ENCODE peak calls at places on chromosomes 4 and X, in four cellular contexts. J is cardiac muscle cell, P is B cell, N is AG09319. A is an unnamed sample.

GRCh38 chrX:47643926-47644325 is 6.4 kb downstream of the ELK1 start:
- DNase-seq in P (no peak), J (peak; percentile 55), N (no peak), A (peak; percentile 24)

GRCh38 chr4:21882050-21882839 is 66.3 kb downstream of the KCNIP4 start:
- DNase-seq in P (no peak), N (no peak), J (no peak), A (no peak)

GRCh38 chr4:74473155-74473811 is 28.3 kb downstream of the AREG start:
- DNase-seq in P (no peak), N (peak; percentile 30), J (peak; percentile 92), A (peak; percentile 73)

GRCh38 chr4:99816611-99817309 is at the start of gene DAPP1:
- DNase-seq in J (no peak), N (no peak), P (peak; percentile 89), A (no peak)

GRCh38 chr4:25977397-25978170 is 63.6 kb downstream of the SMIM20 start:
- DNase-seq in J (no peak), N (no peak), P (no peak), A (no peak)

GRCh38 chrX:11944486-11944885 is 186.4 kb downstream of the MSL3 start:
- DNase-seq in N (no peak), P (no peak), J (peak; percentile 78), A (peak; percentile 62)

GRCh38 chrX:149630681-149631292 is 805 bp downstream of the TMEM185A start:
- DNase-seq in J (peak; percentile 58), P (no peak), N (peak; percentile 3), A (peak; percentile 61)

GRCh38 chr4:121353213-121353612 is 27.6 kb downstream of the QRFPR start:
- DNase-seq in J (peak; percentile 19), P (no peak), N (no peak), A (no peak)

GRCh38 chr4:15396157-15396800 is 31.6 kb upstream of the C1QTNF7 start:
- DNase-seq in N (no peak), P (peak; percentile 66), J (peak; percentile 67), A (peak; percentile 42)

GRCh38 chrX:46758163-46758955 is 559 bp downstream of the SLC9A7 start:
- DNase-seq in J (peak; percentile 21), P (no peak), N (no peak), A (peak; percentile 16)

GRCh38 chr4:90093526-90093925 is 33.7 kb upstream of the CCSER1 start:
- DNase-seq in P (no peak), J (no peak), N (no peak), A (no peak)

GRCh38 chr4:2067446-2068197 is 8.5 kb downstream of the NAT8L start:
- DNase-seq in N (no peak), J (no peak), P (no peak), A (no peak)

GRCh38 chrX:2220829-2221567 is 279.8 kb downstream of the DHRSX start:
- DNase-seq in N (no peak), P (no peak), J (no peak), A (no peak)

GRCh38 chr4:80069837-80070788 is 2.9 kb downstream of the ANTXR2 start:
- DNase-seq in N (no peak), J (peak; percentile 36), P (no peak), A (no peak)

GRCh38 chr4:15717126-15717525 is 14.3 kb downstream of the BST1 start:
- DNase-seq in N (no peak), J (peak; percentile 54), P (no peak), A (peak; percentile 73)

GRCh38 chr4:168486961-168487820 is 6.9 kb upstream of the DDX60L start:
- DNase-seq in N (no peak), P (no peak), J (peak; percentile 37), A (peak; percentile 49)

GRCh38 chr4:47031713-47032404 is 492 bp downstream of the GABRB1 start:
- DNase-seq in J (no peak), N (no peak), P (no peak), A (no peak)

GRCh38 chrX:3631196-3631595 is 82.3 kb downstream of the PRKX start:
- DNase-seq in N (no peak), J (no peak), P (no peak), A (no peak)

DNA sequence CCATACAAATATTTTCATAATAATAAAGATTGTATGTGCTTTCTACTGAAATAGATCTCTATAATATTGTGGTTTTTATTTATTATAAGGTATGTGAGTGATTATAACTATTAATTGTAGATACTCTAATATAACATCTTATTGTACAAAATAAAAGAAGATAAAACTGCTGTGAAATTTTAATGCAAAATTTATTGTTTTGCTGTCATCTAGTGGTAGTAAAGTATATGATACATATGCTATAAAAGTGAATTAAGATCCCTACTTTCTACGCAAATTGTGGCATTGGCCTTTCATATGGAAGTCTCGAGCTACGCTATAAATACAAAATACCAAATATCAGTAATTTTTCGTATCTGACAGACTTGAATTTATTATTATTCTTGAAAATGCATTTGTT is 19.3 kb downstream of the YIPF7 start:
- DNase-seq in P (no peak), N (no peak), J (no peak), A (no peak)
- TF ChIP-seq CTCF in P (no peak), N (no peak), J (peak; percentile 7), A (no peak)

DNA sequence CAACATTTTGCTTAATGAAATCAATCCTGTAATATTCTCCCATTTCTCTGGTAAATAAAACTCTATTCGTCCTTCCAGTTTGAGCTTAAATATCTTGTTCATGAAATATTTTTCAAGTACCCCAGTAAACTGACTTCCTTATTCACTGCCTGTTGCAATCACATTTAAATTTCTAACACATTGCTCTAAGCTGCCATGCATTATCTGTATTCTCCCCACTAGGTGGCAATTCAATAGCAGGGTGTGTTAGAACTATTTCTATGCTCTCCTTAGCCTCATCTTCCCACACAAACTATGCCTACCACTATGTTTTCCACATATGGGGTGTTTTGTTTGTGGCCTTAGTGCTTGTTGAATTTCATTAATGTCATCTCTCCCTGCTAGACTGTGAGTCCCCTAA is 377.1 kb upstream of the HS3ST1 start:
- DNase-seq in P (peak; percentile 1), N (no peak), J (peak; percentile 88), A (no peak)
- TF ChIP-seq CTCF in P (peak; percentile 40), N (no peak), J (peak; percentile 72), A (no peak)

DNA sequence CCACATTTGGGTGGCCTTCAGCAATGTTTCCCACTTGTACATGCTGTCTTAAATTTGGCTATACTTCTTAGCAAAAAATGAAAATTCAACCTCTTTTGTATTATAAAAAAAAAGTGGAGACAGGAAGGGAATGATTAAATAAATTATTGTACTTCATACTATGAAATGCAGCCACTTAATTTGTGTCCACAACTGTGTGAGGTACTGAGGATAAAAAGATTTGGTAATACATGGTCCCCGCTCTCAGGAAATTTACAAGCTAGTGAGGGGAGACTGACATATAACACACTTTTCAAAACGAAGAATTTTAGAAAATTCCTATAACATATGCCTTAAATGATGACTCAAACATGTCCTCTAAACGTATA is 105.0 kb downstream of the HNRNPD start:
- DNase-seq in N (no peak), P (no peak), J (no peak), A (no peak)
- TF ChIP-seq CTCF in N (no peak), P (peak; percentile 48), J (no peak), A (no peak)

DNA sequence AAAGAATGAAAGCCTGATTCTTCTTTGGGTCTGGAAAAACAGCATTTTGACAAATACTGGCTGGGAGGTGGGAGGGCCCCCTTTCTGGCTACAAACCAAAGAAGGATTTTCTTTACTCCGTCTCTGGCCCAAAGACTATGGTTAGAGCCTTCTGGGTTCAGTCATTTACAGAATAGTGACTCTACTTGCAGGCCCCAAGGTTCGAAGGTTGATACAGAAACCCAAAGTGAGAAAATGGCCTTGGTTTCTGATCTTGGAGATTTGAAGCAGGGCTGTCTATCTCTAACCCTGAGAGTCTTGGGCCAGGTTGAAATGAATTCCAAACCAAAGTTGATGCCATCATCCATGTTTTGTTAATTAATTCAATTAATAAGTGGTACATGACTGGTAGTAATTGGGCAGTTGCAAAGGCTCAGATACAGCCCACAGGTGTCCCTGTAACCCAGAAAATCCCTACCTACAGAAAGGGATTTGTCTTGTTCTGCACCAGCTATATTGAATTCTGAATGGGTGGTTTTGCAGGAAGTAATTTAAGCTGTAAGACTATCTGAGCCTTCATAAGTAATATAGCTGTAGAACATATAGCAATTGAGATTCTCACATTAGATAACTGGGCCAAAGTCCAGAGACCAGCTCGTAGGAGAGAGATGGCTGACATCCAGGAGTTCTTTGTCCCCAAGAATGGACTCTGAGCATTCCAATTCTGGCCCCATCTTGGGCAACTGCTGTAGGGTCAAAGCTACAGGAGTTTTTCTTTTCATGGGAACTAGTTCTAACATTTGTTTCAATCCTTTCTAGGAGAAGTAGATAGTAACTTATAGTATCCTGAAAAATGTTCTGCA is 34.5 kb downstream of the CHRNA9 start:
- DNase-seq in P (no peak), J (no peak), N (no peak), A (no peak)
- TF ChIP-seq CTCF in P (no peak), J (no peak), N (no peak), A (no peak)

DNA sequence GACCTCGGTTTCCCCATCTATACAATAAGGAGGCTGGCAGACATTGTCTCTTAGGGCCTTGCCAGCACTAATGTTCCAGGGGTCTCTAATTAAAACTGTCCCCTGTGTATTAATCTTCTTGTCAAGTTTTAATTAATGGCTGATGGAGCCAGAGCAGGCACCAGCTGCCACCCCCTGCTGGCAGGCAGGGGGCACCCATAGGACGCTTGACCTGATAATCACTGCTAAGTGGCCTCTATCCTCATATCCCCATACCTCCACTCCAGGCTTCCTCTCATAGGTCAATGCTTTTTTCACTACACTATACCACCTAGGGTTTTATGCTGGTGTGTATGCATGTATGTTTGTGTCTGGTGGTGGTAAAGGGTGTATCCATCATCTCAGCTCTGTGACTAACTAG is 89.4 kb downstream of the EFNB1 start:
- DNase-seq in N (no peak), P (no peak), J (no peak), A (no peak)
- TF ChIP-seq CTCF in N (no peak), P (no peak), J (no peak), A (no peak)

DNA sequence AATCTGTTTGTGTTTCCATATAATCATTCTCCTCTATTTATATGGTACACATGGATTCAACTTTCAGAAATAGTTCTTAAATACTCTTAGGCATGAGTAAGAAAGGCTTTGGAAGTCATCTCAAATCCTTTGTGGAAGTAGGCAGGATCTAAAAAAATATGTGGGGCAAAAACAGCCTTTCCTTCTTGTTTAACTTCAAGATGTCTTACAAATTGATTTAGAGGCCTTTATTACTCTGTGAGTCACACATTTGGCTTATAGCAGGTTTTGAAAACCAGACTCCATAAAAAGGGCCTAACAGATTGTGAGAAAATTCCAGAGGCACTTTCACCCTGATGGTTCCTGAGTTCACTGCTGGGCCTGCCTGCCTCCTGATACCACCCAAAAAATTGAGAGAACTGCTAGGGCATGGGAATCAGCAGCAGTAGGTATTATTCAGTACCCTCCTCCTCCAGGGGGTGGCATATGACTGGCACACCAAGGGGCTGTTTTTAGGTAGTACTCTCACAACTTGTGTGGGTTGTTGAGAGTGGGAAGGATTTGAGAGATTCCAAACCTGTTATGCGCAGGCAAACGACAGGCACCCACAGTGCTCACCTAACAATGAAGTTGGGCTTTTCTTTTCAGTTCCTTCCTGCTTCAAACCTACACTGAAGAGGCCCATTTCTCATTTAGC is 162.7 kb upstream of the MBNL3 start:
- DNase-seq in J (no peak), P (no peak), N (no peak), A (peak; percentile 87)
- TF ChIP-seq CTCF in J (no peak), P (no peak), N (no peak), A (no peak)

GRCh38 chr4:112853662-112854256 is 195.7 kb upstream of the ANK2 start:
- DNase-seq in J (peak; percentile 41), N (no peak), P (no peak), A (no peak)
- TF ChIP-seq CTCF in J (peak; percentile 62), N (peak; percentile 38), P (no peak), A (peak; percentile 59)

A was measured in AG10803.